ENCODE peak calls at places on chromosomes 2 and 18, in six cellular contexts. B is mucosa of descending colon, U is endodermal cell, R is cardiac muscle cell, C is PC-3, H is H9. V is an unnamed sample. For H3K4me1 and H3K9me3, the result is how much of the 10 kb centered on the place peaks cover.

GRCh38 chr2:179051250-179051649 is 1.3 kb upstream of the CCDC141 start:
- DNase-seq in B (no peak), U (peak), R (no peak), C (no peak), H (peak), V (no peak)

GRCh38 chr2:181846359-181846758 is 45.2 kb upstream of the ITPRID2 start:
- DNase-seq in B (no peak), U (no peak), R (no peak), C (no peak), H (no peak), V (no peak)

GRCh38 chr18:22348521-22349316 is 69.0 kb downstream of the CTAGE1 start:
- DNase-seq in B (peak), U (peak), R (peak), C (peak), H (peak), V (no peak)

GRCh38 chr2:38526195-38526594 is 76.5 kb downstream of the HNRNPLL start:
- DNase-seq in B (no peak), U (no peak), R (peak), C (no peak), H (no peak), V (no peak)

GRCh38 chr2:124485659-124486058 is 460.6 kb downstream of the CNTNAP5 start:
- DNase-seq in B (no peak), U (no peak), R (no peak), C (no peak), H (no peak), V (no peak)

GRCh38 chr2:118830121-118830520 is 17.3 kb downstream of the EN1 start:
- DNase-seq in B (no peak), U (no peak), R (no peak), C (peak), H (no peak), V (no peak)

GRCh38 chr2:205727174-205727573 is 44.9 kb downstream of the NRP2 start:
- DNase-seq in B (no peak), U (no peak), R (no peak), C (no peak), H (no peak), V (no peak)

GRCh38 chr2:197148401-197148800 is 162.2 kb downstream of the ANKRD44 start:
- DNase-seq in B (no peak), U (no peak), R (no peak), C (no peak), H (no peak), V (no peak)

GRCh38 chr2:64296150-64296500 is 151.9 kb upstream of the PELI1 start:
- DNase-seq in B (no peak), U (no peak), R (no peak), C (no peak), H (no peak), V (peak)

GRCh38 chr18:13578400-13578799 is 148.0 kb downstream of the FAM210A start:
- DNase-seq in B (no peak), U (no peak), R (no peak), C (no peak), H (no peak), V (no peak)

GRCh38 chr18:13579874-13580273 is 146.5 kb downstream of the FAM210A start:
- DNase-seq in B (no peak), U (no peak), R (no peak), C (no peak), H (no peak), V (no peak)

GRCh38 chr18:13574761-13575160 is 151.6 kb downstream of the FAM210A start:
- DNase-seq in B (no peak), U (no peak), R (no peak), C (no peak), H (no peak), V (no peak)

GRCh38 chr18:13576598-13576997 is 149.8 kb downstream of the FAM210A start:
- DNase-seq in B (no peak), U (peak), R (no peak), C (no peak), H (no peak), V (no peak)

DNA sequence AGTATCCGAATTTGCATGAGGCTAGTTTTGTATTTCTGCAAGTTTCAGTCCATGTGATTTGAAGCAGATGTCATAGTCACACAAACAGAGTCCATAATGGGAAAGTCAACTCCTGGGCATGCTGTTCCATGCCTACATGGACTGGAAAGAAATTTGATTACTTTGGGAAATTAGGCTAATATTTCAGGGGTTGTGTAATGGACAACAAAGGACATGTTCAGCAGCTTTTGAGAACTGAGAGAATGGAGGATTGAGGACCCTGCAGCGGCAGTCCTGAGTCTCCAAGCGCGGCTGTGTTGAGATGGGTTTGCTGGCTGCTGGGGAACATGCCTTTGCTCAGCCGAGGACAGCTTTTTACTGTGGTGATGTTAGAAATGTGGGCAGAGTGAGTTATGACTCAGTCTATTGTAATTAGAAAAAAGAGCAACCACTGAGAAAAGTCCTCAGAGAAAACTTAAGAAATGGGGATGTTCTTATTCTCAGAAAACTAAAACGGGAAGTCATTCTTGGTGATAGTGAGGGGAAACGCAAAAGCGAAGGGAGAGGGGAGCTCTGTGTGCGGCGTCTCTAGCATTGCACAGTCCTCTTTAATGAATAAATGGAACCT is 149.2 kb downstream of the FAM210A start:
- DNase-seq in B (no peak), U (peak), R (peak), C (peak), H (no peak), V (no peak)
- H3K4me1 ChIP-seq in B (under half), U (under half), R (under half), C (under half), H (under half), V (under half)

DNA sequence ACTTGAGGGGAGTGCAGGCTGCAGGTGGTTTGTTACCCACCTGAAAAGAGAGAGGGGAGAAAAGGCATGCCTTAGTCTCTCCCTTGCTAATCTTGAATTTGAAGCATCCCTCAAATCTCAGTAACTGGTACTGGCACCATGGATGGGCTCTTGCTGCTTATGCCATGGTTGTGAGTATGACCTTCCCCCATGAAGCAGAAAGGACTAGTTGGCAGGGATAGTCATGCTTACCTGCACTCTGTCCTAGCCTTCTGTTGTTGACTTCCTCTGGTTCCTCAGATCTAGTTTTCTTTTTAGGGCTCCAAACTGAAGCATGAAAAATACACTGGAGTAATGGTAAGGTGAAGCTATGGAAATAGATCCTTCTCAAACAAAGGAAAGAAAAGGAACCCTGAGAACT is 191.2 kb downstream of the SPAG16 start:
- DNase-seq in B (no peak), U (no peak), R (peak), C (no peak), H (no peak), V (no peak)
- H3K9me3 ChIP-seq in B (under half), U (under half), R (under half), C (under half), H (under half), V (under half)

DNA sequence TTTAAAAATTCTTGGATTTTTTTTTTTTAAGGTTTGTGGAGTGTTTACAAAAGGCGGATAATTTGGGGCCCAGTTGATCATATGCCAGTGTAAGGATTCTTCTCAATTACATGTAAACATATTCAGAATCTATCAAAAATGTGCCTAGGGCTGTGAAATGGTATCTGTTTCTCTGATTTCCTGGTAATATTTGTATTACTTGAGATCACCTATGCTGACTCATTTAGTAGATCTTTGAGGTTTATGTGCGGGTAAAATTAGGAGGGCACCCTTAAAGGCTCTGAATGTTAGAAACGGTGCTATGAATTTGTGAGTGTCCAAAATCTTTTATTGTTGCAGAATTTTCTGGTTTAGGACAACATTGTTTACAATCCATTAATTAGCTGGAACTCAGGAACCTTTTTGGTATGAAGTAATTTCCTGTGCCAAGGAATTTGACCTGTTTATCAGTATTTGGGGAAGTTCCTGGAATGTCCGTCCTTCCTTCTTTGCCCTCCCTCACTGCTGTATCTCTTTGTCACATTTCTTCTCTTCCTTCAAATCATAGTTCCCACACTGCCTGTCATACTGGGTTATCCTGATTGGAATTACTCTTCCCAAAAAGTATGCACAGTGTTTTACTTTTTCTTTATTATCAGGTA is 130.5 kb downstream of the TANC1 start:
- DNase-seq in B (no peak), U (no peak), R (peak), C (peak), H (no peak), V (no peak)
- H3K4me1 ChIP-seq in B (under half), U (under half), R (under half), C (under half), H (under half), V (under half)

GRCh38 chr2:172662099-172662498 is 73.5 kb upstream of the RAPGEF4 start:
- DNase-seq in B (no peak), U (no peak), R (no peak), C (peak), H (no peak), V (no peak)
- H3K9me3 ChIP-seq in B (under half), U (under half), R (under half), C (under half), H (under half), V (under half)

GRCh38 chr18:78526275-78526674 is 453.3 kb upstream of the SALL3 start:
- DNase-seq in B (no peak), U (peak), R (no peak), C (no peak), H (no peak), V (no peak)

GRCh38 chr18:78522507-78522906 is 457.1 kb upstream of the SALL3 start:
- DNase-seq in B (no peak), U (no peak), R (no peak), C (no peak), H (no peak), V (no peak)

GRCh38 chr18:78525364-78526111 is 454.1 kb upstream of the SALL3 start:
- DNase-seq in B (no peak), U (peak), R (peak), C (no peak), H (no peak), V (no peak)

GRCh38 chr18:78521744-78522143 is 457.9 kb upstream of the SALL3 start:
- DNase-seq in B (no peak), U (peak), R (no peak), C (no peak), H (no peak), V (no peak)

GRCh38 chr18:78523850-78524249 is 455.8 kb upstream of the SALL3 start:
- DNase-seq in B (no peak), U (peak), R (no peak), C (no peak), H (no peak), V (no peak)
- H3K4me1 ChIP-seq in B (under half), U (under half), R (under half), C (under half), H (under half), V (under half)

DNA sequence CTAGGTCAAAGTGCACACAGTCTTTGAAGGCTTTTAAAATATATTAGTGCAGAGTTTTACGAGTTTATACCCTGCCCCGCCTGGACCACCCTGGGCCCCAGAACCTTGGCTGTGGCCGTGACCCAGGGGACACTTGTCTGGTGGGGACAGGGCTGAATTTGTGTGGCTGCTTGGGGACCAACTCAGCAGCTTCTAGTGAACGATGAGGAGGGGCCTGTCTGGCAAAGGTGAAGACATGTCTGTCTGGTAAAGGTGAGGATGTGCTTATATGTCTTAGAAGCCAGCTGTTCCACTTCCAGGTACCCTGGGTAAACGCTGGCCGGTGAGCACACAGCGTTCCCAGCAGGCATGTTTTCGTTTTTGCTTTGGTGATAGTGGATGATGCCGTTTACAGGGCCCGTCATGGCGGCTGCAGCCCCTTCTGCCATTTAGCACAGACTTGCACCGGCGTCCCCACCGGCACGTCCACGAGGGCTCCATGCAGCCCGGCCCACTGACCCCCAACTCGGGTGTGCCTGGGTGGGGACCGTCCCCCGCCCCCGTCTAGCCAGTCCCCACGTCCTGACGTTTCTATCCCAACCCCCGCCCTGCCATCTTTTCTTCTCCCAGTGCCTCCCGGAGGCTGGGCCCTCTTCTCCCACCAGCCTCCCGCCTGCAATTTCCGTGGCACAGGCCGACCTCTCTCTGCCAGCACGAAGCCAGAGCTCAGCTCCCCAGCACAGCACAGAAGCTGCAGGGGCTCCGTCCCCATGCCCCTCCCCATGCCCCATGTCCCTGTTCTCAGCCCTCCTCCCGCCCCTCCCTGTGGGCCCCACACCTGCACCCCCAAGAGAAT is 67.8 kb downstream of the SLC66A2 start:
- DNase-seq in B (no peak), U (peak), R (no peak), C (no peak), H (peak), V (no peak)
- H3K9me3 ChIP-seq in B (under half), U (under half), R (under half), C (under half), H (under half), V (under half)

GRCh38 chr2:80863166-80863714 is 558.7 kb upstream of the LRRTM1 start:
- DNase-seq in B (no peak), U (no peak), R (no peak), C (no peak), H (no peak), V (no peak)
- H3K4me1 ChIP-seq in B (under half), U (under half), R (under half), C (under half), H (under half), V (under half)

GRCh38 chr2:2756886-2757285 is 425.8 kb upstream of the MYT1L start:
- DNase-seq in B (no peak), U (no peak), R (no peak), C (no peak), H (no peak), V (no peak)
- H3K9me3 ChIP-seq in B (under half), U (under half), R (under half), C (under half), H (under half), V (under half)

V was measured in BE2C.